ENCODE peak calls at places on chromosome 15, in six cellular contexts. Q is psoas muscle, U is neuronal stem cell, W is Panc1, I is lower lobe of right lung, V is tibial artery. G is an unnamed sample. For H3K27me3 and H3K4me1, the result is how much of the 10 kb centered on the place peaks cover.

GRCh38 chr15:38297623-38298388 is 45.2 kb downstream of the SPRED1 start:
- DNase-seq in W (no peak), Q (no peak), I (no peak), V (no peak), U (no peak), G (no peak)

GRCh38 chr15:26891448-26891881 is 24.6 kb downstream of the GABRA5 start:
- DNase-seq in V (no peak), W (peak), I (no peak), U (peak), Q (no peak), G (peak)

GRCh38 chr15:39124925-39125625 is 455.8 kb upstream of the THBS1 start:
- DNase-seq in V (no peak), I (no peak), Q (no peak), U (no peak), W (no peak), G (no peak)

GRCh38 chr15:101489236-101489632 is 273 bp downstream of the PCSK6 start:
- DNase-seq in V (no peak), W (no peak), U (no peak), Q (peak), I (peak), G (peak)

GRCh38 chr15:78757636-78757905 is 53.7 kb downstream of the ADAMTS7 start:
- DNase-seq in Q (no peak), U (no peak), V (no peak), W (no peak), I (no peak), G (no peak)

GRCh38 chr15:100732359-100733055 is 130.1 kb downstream of the ASB7 start:
- DNase-seq in V (no peak), U (no peak), Q (no peak), I (no peak), W (no peak), G (no peak)

GRCh38 chr15:58066042-58066867 is 744 bp upstream of the ALDH1A2 start:
- DNase-seq in U (peak), Q (peak), W (no peak), I (peak), V (peak), G (peak)

GRCh38 chr15:82647045-82647834 is at the start of gene CPEB1:
- DNase-seq in U (no peak), Q (peak), I (peak), W (no peak), V (peak), G (peak)

GRCh38 chr15:57920916-57921315 is 144.6 kb downstream of the ALDH1A2 start:
- DNase-seq in Q (no peak), U (no peak), V (no peak), W (no peak), I (no peak), G (no peak)

GRCh38 chr15:66876423-66876730 is 174.3 kb downstream of the SMAD6 start:
- DNase-seq in U (no peak), I (no peak), V (no peak), W (no peak), Q (no peak), G (no peak)

GRCh38 chr15:32034106-32034505 is 3.8 kb downstream of the CHRNA7 start:
- DNase-seq in V (no peak), Q (no peak), I (no peak), U (no peak), W (no peak), G (no peak)

GRCh38 chr15:32035285-32035684 is 5.0 kb downstream of the CHRNA7 start:
- DNase-seq in U (no peak), Q (no peak), V (no peak), I (no peak), W (no peak), G (no peak)

GRCh38 chr15:32030795-32031194 is 480 bp downstream of the CHRNA7 start:
- DNase-seq in W (no peak), U (no peak), Q (no peak), V (no peak), I (no peak), G (peak)

GRCh38 chr15:32029862-32030781 is at the start of gene CHRNA7:
- DNase-seq in U (peak), V (no peak), W (no peak), Q (peak), I (peak), G (peak)

DNA sequence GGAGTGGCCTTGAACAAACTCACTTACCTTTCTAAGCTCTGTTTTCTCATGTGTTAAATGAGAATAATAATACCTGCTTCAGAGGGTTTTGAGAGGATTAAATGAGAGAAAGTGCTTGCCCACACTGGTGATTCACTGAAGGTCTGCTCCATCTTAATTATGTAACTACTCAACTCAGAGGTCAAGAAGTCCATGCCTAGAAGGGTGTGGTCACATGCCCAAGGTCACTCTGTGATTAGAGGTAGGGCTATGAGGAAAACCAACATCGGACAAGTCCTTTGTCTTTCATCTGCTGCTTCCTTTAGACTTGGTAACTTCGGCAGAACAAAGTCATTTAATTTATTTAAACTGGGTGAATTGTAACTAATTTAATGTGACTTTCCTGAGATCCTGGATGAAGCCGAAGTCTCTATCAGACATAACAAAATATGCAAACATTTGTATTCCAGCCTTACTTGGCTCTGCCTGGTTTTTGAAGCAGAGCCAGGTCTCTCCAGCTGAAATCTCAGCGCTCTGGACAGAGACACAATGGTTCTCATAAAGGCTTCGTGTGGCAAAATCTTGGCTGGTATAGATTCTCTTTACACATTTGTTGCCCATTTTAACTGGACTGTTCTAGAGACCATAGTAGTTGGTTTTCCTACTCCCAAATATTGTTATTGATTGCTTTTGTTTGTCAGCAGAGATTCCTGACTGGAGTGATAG is 3.0 kb downstream of the CHRNA7 start:
- DNase-seq in I (no peak), V (no peak), U (no peak), W (no peak), Q (no peak), G (no peak)
- H3K27me3 ChIP-seq in I (under half), V (under half), U (under half), W (under half), Q (under half), G (under half)

GRCh38 chr15:79964232-79964820 is 6.7 kb downstream of the BCL2A1 start:
- DNase-seq in I (no peak), V (no peak), W (no peak), Q (no peak), U (no peak), G (no peak)
- H3K4me1 ChIP-seq in I (under half), V (under half), W (under half), Q (under half), U (under half), G (under half)

GRCh38 chr15:34367128-34368081 is at the start of gene LPCAT4:
- DNase-seq in V (peak), Q (peak), U (peak), W (peak), I (peak), G (peak)
- H3K4me3 ChIP-seq in V (peak), Q (peak), U (peak), W (peak), I (peak), G (peak)

GRCh38 chr15:91873133-91873526 is 19.6 kb downstream of the SLCO3A1 start:
- DNase-seq in V (no peak), U (no peak), W (no peak), I (no peak), Q (no peak), G (no peak)

GRCh38 chr15:91876187-91876586 is 22.7 kb downstream of the SLCO3A1 start:
- DNase-seq in U (no peak), W (no peak), I (no peak), V (no peak), Q (no peak), G (no peak)

GRCh38 chr15:91878319-91878718 is 24.8 kb downstream of the SLCO3A1 start:
- DNase-seq in W (no peak), U (no peak), I (no peak), V (no peak), Q (no peak), G (no peak)

GRCh38 chr15:91872356-91873132 is 19.0 kb downstream of the SLCO3A1 start:
- DNase-seq in W (no peak), V (no peak), Q (no peak), I (peak), U (no peak), G (no peak)

DNA sequence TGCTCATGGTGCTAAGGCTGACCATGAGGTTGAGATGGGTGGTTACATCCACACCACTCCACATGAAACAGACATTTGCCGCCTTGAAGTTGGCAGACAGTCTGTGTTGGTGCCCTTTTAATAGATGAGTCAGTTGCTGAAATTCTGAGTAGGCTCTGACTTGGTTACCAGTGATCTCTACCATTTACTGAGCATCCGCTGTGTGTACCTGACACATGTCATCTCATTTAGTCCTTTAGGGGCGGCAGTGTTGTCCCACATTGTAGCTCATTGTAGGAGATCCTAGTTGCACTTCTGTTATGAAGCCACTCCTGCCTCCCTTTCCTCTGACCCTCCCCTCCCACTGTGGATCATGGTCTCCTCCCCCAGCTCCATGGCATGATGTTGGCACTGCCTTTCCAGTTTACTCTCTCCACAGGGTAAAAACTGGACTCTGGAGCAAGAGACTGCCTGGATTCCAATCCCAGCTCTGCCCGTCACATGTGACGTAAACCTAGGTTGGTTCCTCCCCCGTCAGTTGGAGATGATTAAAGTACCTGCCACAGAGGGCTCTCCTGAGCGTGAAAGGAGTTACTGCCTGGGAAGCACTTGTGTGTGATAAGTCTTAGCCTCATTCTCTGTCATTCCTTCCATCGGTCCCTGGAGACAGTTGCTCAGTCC is 21.6 kb downstream of the SLCO3A1 start:
- DNase-seq in W (no peak), Q (no peak), U (no peak), I (no peak), V (no peak), G (no peak)
- H3K27me3 ChIP-seq in W (under half), Q (under half), U (under half), I (under half), V (under half), G (under half)

GRCh38 chr15:89785771-89786135 is 9.6 kb downstream of the MESP2 start:
- DNase-seq in I (no peak), U (no peak), Q (no peak), W (no peak), V (no peak), G (no peak)
- H3K4me1 ChIP-seq in I (under half), U (under half), Q (under half), W (under half), V (under half), G (under half)

DNA sequence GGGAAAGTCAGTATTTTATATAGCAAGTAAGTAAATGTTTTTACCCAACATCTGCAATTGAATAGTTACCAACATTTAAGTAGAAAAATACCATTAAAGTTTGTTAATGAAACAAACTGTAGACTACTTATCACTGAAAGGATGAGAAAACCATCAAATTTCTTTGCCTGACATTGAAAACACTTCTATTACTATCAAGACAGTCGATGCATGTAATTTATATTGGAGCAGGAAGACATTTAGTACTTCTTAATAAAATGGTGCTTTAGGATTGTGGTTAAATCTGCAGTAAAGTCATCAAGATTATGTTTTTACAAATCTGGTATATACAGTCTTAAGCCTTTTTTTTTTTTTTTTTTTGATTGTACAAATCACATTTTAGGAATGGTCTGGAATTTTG is 13.9 kb upstream of the CHD2 start:
- DNase-seq in I (no peak), U (no peak), V (no peak), W (no peak), Q (no peak), G (no peak)
- H3K4me3 ChIP-seq in I (peak), U (no peak), V (peak), W (no peak), Q (peak), G (peak)

G was measured in HAP-1.